ENCODE peak calls at places on chromosomes 4 and X, in seven cellular contexts. K is H9, O is A549, Q is cardiac muscle cell, F is heart right ventricle, J is tibial artery, G is H1. V is an unnamed sample.

GRCh38 chrX:136689441-136689840 is 41.5 kb downstream of the CD40LG start:
- DNase-seq in K (no peak), G (no peak), O (no peak), Q (peak; percentile 72), F (no peak), J (no peak), V (peak; percentile 26)

GRCh38 chr4:142449771-142450373 is 396.2 kb downstream of the INPP4B start:
- DNase-seq in K (no peak), O (no peak), J (no peak), F (no peak), G (no peak), Q (no peak), V (no peak)

GRCh38 chrX:46812445-46812844 is 24.4 kb upstream of the RP2 start:
- DNase-seq in J (no peak), F (no peak), Q (no peak), G (no peak), O (peak; percentile 75), K (no peak), V (no peak)

GRCh38 chr4:90120815-90121214 is 6.4 kb upstream of the CCSER1 start:
- DNase-seq in F (no peak), G (no peak), O (no peak), K (no peak), Q (no peak), J (no peak), V (no peak)

GRCh38 chrX:151970661-151971060 is 3.8 kb downstream of the GABRE start:
- DNase-seq in K (no peak), G (no peak), O (peak; percentile 80), J (peak; percentile 77), F (peak; percentile 50), Q (peak; percentile 95), V (peak; percentile 82)

GRCh38 chr4:102439835-102440234 is 61.3 kb upstream of the NFKB1 start:
- DNase-seq in Q (peak; percentile 85), K (no peak), G (no peak), F (no peak), J (no peak), O (peak; percentile 66), V (peak; percentile 45)

GRCh38 chrX:13254076-13254785 is 65.6 kb downstream of the ATXN3L start:
- DNase-seq in K (no peak), O (peak; percentile 48), G (no peak), Q (peak; percentile 69), F (no peak), J (no peak), V (peak; percentile 74)

GRCh38 chr4:172725581-172725980 is 443.0 kb upstream of the GALNT7 start:
- DNase-seq in Q (no peak), F (no peak), J (no peak), O (peak; percentile 74), K (no peak), G (no peak), V (no peak)

GRCh38 chrX:13009256-13009655 is 34.3 kb downstream of the TMSB4X start:
- DNase-seq in O (no peak), G (no peak), K (no peak), F (no peak), Q (no peak), J (no peak), V (peak; percentile 74)

GRCh38 chr4:78684196-78685079 is 91.7 kb upstream of the BMP2K start:
- DNase-seq in K (no peak), J (no peak), O (no peak), Q (peak; percentile 62), G (no peak), F (no peak), V (no peak)

GRCh38 chrX:2478546-2479419 is 22.0 kb downstream of the DHRSX start:
- DNase-seq in Q (no peak), K (no peak), G (no peak), J (no peak), O (peak; percentile 65), F (no peak), V (no peak)

GRCh38 chr4:188246488-188246887 is 107.2 kb downstream of the TRIML1 start:
- DNase-seq in Q (no peak), O (peak; percentile 46), K (no peak), J (no peak), F (no peak), G (peak; percentile 21), V (no peak)
- TF ChIP-seq CTCF in Q (no peak), O (no peak), K (peak; percentile 69), J (no peak), F (no peak), G (no peak), V (no peak)

GRCh38 chr4:127988638-127989037 is 23.4 kb downstream of the ABHD18 start:
- DNase-seq in Q (no peak), F (no peak), J (no peak), K (no peak), O (no peak), G (no peak), V (no peak)
- H3K4me1 ChIP-seq in Q (no peaks in the 10 kb centered on the region), F (peaks cover 6% of the 10 kb centered on the region), J (no peaks in the 10 kb centered on the region), K (no peaks in the 10 kb centered on the region), O (no peaks in the 10 kb centered on the region), G (no peaks in the 10 kb centered on the region), V (no peaks in the 10 kb centered on the region)

GRCh38 chrX:50081282-50081955 is 119.4 kb downstream of the AKAP4 start:
- DNase-seq in Q (peak; percentile 47), F (peak; percentile 13), G (no peak), J (peak; percentile 29), K (peak; percentile 34), O (peak; percentile 37), V (no peak)
- TF ChIP-seq CTCF in Q (peak; percentile 43), F (no peak), G (peak; percentile 66), J (peak; percentile 6), K (peak; percentile 61), O (peak; percentile 32), V (peak; percentile 24)

GRCh38 chr4:169249214-169249973 is 21.4 kb downstream of the SH3RF1 start:
- DNase-seq in F (no peak), J (no peak), Q (peak; percentile 57), G (no peak), O (peak; percentile 88), K (no peak), V (no peak)
- H3K4me1 ChIP-seq in F (peaks cover 53% of the 10 kb centered on the region), J (peaks cover 80% of the 10 kb centered on the region), Q (peaks cover 11% of the 10 kb centered on the region), G (no peaks in the 10 kb centered on the region), O (peaks cover 89% of the 10 kb centered on the region), K (peaks cover 6% of the 10 kb centered on the region), V (peaks cover 49% of the 10 kb centered on the region)

GRCh38 chr4:134024251-134024650 is 177.3 kb downstream of the PABPC4L start:
- DNase-seq in G (no peak), K (no peak), Q (peak; percentile 12), F (no peak), J (no peak), O (peak; percentile 39), V (no peak)
- TF ChIP-seq CTCF in G (no peak), K (peak; percentile 69), Q (peak; percentile 28), F (no peak), J (no peak), O (peak; percentile 9), V (peak; percentile 64)

GRCh38 chr4:37934096-37934495 is 26.1 kb upstream of the PTTG2 start:
- DNase-seq in J (no peak), G (no peak), Q (no peak), O (no peak), F (no peak), K (no peak), V (no peak)
- H3K4me1 ChIP-seq in J (peaks cover 46% of the 10 kb centered on the region), G (no peaks in the 10 kb centered on the region), Q (peaks cover 3% of the 10 kb centered on the region), O (no peaks in the 10 kb centered on the region), F (peaks cover 45% of the 10 kb centered on the region), K (no peaks in the 10 kb centered on the region), V (no peaks in the 10 kb centered on the region)

GRCh38 chrX:70129811-70130210 is 3.4 kb upstream of the IGBP1 start:
- DNase-seq in J (no peak), Q (peak; percentile 1), G (no peak), F (no peak), K (no peak), O (peak; percentile 21), V (peak; percentile 29)

GRCh38 chrX:70132877-70133302 is 357 bp upstream of the IGBP1 start:
- DNase-seq in F (no peak), K (no peak), Q (no peak), J (no peak), O (no peak), G (no peak), V (peak; percentile 7)

GRCh38 chrX:70134116-70134477 is 850 bp downstream of the IGBP1 start:
- DNase-seq in K (no peak), F (no peak), G (no peak), Q (peak; percentile 19), J (no peak), O (peak; percentile 31), V (peak; percentile 15)

GRCh38 chrX:70133303-70134115 is at the start of gene IGBP1:
- DNase-seq in J (peak; percentile 79), F (peak; percentile 83), K (peak; percentile 88), G (peak; percentile 70), O (peak; percentile 93), Q (peak; percentile 86), V (peak; percentile 79)

DNA sequence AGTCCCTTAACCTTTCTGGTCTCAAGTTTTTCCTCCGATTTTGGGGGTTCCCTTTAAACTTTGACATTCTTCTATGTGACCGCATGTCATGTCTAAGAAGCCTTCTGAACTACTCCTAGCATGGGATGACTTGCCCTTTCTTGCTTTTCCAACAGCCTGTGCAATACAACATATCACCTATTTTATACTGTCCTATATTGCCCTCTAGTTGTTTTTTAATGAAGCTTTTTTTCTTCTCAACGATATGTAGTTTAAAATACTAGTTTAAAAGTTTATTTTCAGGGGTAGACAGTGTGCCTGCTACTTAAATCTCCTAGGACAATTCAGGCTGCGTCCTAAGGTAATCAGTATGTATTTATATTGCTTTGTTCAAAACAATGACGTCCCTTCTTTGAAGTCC is 1.0 kb upstream of the IGBP1 start:
- DNase-seq in F (no peak), Q (no peak), G (no peak), K (no peak), J (no peak), O (peak; percentile 10), V (no peak)
- TF ChIP-seq CTCF in F (no peak), Q (no peak), G (no peak), K (no peak), J (no peak), O (peak; percentile 18), V (peak; percentile 18)

GRCh38 chrX:97843200-97843811 is 959.6 kb downstream of the RPA4 start:
- DNase-seq in O (no peak), G (no peak), K (no peak), F (no peak), J (no peak), Q (no peak), V (no peak)
- H3K4me1 ChIP-seq in O (no peaks in the 10 kb centered on the region), G (no peaks in the 10 kb centered on the region), K (no peaks in the 10 kb centered on the region), F (no peaks in the 10 kb centered on the region), J (no peaks in the 10 kb centered on the region), Q (no peaks in the 10 kb centered on the region), V (no peaks in the 10 kb centered on the region)